ENCODE peak calls at places on chromosome 19, in eight cellular contexts. A is fibroblast of villous mesenchyme; Y is Calu3; I is IMR-90; D is CD8-positive, alpha-beta T cell; M is BJ; C is epithelial cell of esophagus; T is HFF-Myc. G is an unnamed sample.
A peak's percentile ranks its signal among the peaks of the same experiment; 100 is the strongest.

GRCh38 chr19:40600086-40600917 is 867 bp upstream of the LTBP4 start:
- DNase-seq in A (no peak), Y (no peak), I (no peak), D (no peak), M (no peak), C (no peak), T (no peak), G (no peak)

GRCh38 chr19:16060294-16060693 is 16.0 kb upstream of the TPM4 start:
- DNase-seq in A (no peak), Y (no peak), I (no peak), D (no peak), M (no peak), C (no peak), T (no peak), G (no peak)

GRCh38 chr19:7507884-7508283 is 8.0 kb upstream of the ZNF358 start:
- DNase-seq in A (peak; percentile 85), Y (peak; percentile 90), I (peak; percentile 80), D (no peak), M (no peak), C (peak; percentile 82), T (no peak), G (peak; percentile 89)

GRCh38 chr19:35797663-35798062 is 15.0 kb downstream of the PRODH2 start:
- DNase-seq in A (no peak), Y (no peak), I (no peak), D (no peak), M (no peak), C (no peak), T (no peak), G (peak; percentile 7)

GRCh38 chr19:6464070-6464873 is at the start of gene CRB3:
- DNase-seq in A (no peak), Y (peak; percentile 95), I (no peak), D (peak; percentile 28), M (no peak), C (peak; percentile 86), T (no peak), G (no peak)

GRCh38 chr19:37128821-37129177 is 43.7 kb downstream of the ZNF585A start:
- DNase-seq in A (no peak), Y (no peak), I (no peak), D (no peak), M (no peak), C (no peak), T (no peak), G (no peak)

GRCh38 chr19:23482829-23483228 is 87.6 kb upstream of the ZNF91 start:
- DNase-seq in A (no peak), Y (no peak), I (no peak), D (no peak), M (no peak), C (peak; percentile 40), T (no peak), G (no peak)

GRCh38 chr19:18339703-18340102 is 695 bp upstream of the PGPEP1 start:
- DNase-seq in A (no peak), Y (peak; percentile 28), I (peak; percentile 25), D (no peak), M (no peak), C (no peak), T (no peak), G (peak; percentile 40)

GRCh38 chr19:38507551-38508127 is 74.1 kb downstream of the RYR1 start:
- DNase-seq in A (no peak), Y (no peak), I (no peak), D (no peak), M (no peak), C (no peak), T (no peak), G (no peak)

GRCh38 chr19:17332677-17333581 is 1.7 kb downstream of the ANO8 start:
- DNase-seq in A (peak; percentile 63), Y (no peak), I (peak; percentile 39), D (no peak), M (no peak), C (peak; percentile 66), T (peak; percentile 20), G (peak; percentile 65)

GRCh38 chr19:47813304-47813994 is 8.3 kb upstream of the CRX start:
- DNase-seq in A (peak; percentile 57), Y (peak; percentile 92), I (peak; percentile 18), D (peak; percentile 74), M (no peak), C (peak; percentile 47), T (peak; percentile 12), G (peak; percentile 59)
- TF ChIP-seq CTCF in A (peak; percentile 53), Y (peak; percentile 81), I (peak; percentile 46), D (peak; percentile 62), M (peak; percentile 68), C (peak; percentile 62), T (peak; percentile 72), G (peak; percentile 75)

DNA sequence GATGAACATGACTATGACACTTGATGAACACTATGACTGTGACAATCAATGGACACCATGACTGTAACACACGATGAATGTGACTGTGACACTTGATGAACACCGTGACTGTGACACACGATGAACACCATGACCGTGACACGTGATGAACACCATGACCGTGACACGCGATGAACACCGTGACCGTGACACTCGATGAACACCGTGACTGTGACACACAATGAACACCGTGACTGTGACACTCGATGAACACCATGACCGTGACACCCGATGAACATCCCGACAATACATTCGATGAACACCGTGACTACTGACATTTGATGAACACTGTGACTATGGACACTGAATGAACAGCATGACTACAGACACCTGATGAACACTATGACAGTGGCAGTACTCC is 30.9 kb downstream of the ZFR2 start:
- DNase-seq in A (no peak), Y (no peak), I (no peak), D (no peak), M (no peak), C (no peak), T (no peak), G (no peak)
- TF ChIP-seq CTCF in A (no peak), Y (no peak), I (no peak), D (no peak), M (no peak), C (no peak), T (no peak), G (no peak)

GRCh38 chr19:13796301-13797057 is 1.2 kb downstream of the ZSWIM4 start:
- DNase-seq in A (peak; percentile 94), Y (peak; percentile 58), I (peak; percentile 98), D (no peak), M (peak; percentile 87), C (peak; percentile 96), T (peak; percentile 85), G (peak; percentile 86)
- TF ChIP-seq CTCF in A (peak; percentile 44), Y (no peak), I (peak; percentile 49), D (no peak), M (peak; percentile 65), C (no peak), T (peak; percentile 39), G (peak; percentile 46)

GRCh38 chr19:31402529-31402928 is 53.3 kb upstream of the TSHZ3 start:
- DNase-seq in A (no peak), Y (no peak), I (no peak), D (no peak), M (no peak), C (no peak), T (no peak), G (no peak)

GRCh38 chr19:31397308-31397707 is 48.1 kb upstream of the TSHZ3 start:
- DNase-seq in A (no peak), Y (no peak), I (no peak), D (no peak), M (no peak), C (no peak), T (no peak), G (no peak)

GRCh38 chr19:31406106-31406505 is 56.9 kb upstream of the TSHZ3 start:
- DNase-seq in A (no peak), Y (no peak), I (no peak), D (no peak), M (no peak), C (no peak), T (no peak), G (no peak)

GRCh38 chr19:31408460-31409124 is 59.4 kb upstream of the TSHZ3 start:
- DNase-seq in A (peak; percentile 89), Y (no peak), I (peak; percentile 87), D (no peak), M (peak; percentile 57), C (peak; percentile 77), T (peak; percentile 17), G (peak; percentile 92)

GRCh38 chr19:31402931-31403330 is 53.7 kb upstream of the TSHZ3 start:
- DNase-seq in A (no peak), Y (no peak), I (no peak), D (no peak), M (no peak), C (no peak), T (no peak), G (no peak)
- TF ChIP-seq CTCF in A (no peak), Y (no peak), I (no peak), D (no peak), M (no peak), C (no peak), T (no peak), G (no peak)

GRCh38 chr19:1505991-1506881 is 6.6 kb downstream of the ADAMTSL5 start:
- DNase-seq in A (no peak), Y (no peak), I (no peak), D (no peak), M (no peak), C (no peak), T (no peak), G (no peak)

GRCh38 chr19:1509589-1510441 is 3.0 kb downstream of the ADAMTSL5 start:
- DNase-seq in A (no peak), Y (no peak), I (no peak), D (no peak), M (no peak), C (no peak), T (no peak), G (no peak)

GRCh38 chr19:1508507-1508856 is 4.3 kb downstream of the ADAMTSL5 start:
- DNase-seq in A (no peak), Y (no peak), I (no peak), D (no peak), M (no peak), C (no peak), T (no peak), G (no peak)

GRCh38 chr19:1507192-1507660 is 5.6 kb downstream of the ADAMTSL5 start:
- DNase-seq in A (no peak), Y (no peak), I (no peak), D (no peak), M (no peak), C (no peak), T (no peak), G (no peak)

DNA sequence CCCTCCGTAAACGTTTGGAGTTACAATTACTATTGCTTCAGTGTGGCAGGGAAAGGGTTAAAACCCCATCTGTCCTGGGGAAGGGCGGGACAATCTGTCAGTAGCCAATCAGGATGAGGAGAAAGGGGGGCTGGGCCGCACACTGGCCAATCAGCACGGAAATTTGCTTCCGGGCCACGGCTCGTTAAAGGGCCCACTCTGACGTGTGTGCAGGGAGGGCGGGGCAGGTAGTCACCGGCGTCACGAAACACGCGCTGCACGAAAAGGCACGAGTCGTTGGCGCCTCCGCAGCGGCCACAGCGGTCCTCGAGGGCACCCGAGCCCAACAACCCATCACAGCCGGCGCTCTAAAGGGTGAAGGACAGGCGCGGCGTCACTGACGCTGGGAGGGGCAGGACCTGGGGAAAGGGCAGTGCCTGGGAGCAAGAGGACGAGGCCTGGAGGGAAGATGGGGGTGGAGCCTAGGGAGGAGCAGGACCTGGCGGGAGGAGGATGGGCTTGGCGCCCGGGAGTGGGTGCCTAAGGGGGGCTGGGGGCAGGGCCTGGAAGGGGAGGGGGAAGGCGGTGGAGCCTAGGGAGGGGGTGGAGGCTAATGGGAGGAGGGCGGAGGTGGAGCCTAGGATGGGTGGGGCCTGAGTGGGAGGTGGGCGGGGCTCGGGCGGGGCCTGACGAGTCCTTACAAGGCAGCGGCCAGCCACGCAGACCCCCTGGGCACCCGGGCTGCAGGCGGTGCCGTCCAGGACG is 4.9 kb downstream of the ADAMTSL5 start:
- DNase-seq in A (peak; percentile 98), Y (peak; percentile 68), I (peak; percentile 95), D (peak; percentile 80), M (peak; percentile 68), C (peak; percentile 96), T (peak; percentile 82), G (peak; percentile 97)
- TF ChIP-seq CTCF in A (no peak), Y (no peak), I (no peak), D (no peak), M (no peak), C (no peak), T (no peak), G (no peak)

GRCh38 chr19:30696514-30696913 is 324.3 kb downstream of the ZNF536 start:
- DNase-seq in A (no peak), Y (no peak), I (peak; percentile 9), D (no peak), M (no peak), C (no peak), T (no peak), G (peak; percentile 44)
- TF ChIP-seq CTCF in A (peak; percentile 11), Y (no peak), I (peak; percentile 22), D (no peak), M (peak; percentile 30), C (peak; percentile 8), T (no peak), G (peak; percentile 58)

G was measured in choroid plexus epithelial cell.